ENCODE peak calls at places on chromosomes 1 and 21, in five cellular contexts. U, J, L, A and M are unnamed samples. For H3K4me1, the result is how much of the 10 kb centered on the place peaks cover.

GRCh38 chr1:227788279-227789041 is 27.0 kb upstream of the PRSS38 start:
- DNase-seq in A (no peak), J (peak), L (no peak), U (no peak), M (peak)

GRCh38 chr1:245153645-245154428 is 948 bp upstream of the KIF26B start:
- DNase-seq in A (no peak), U (no peak), L (peak), J (peak), M (no peak)

GRCh38 chr1:32405672-32406467 is 11.6 kb upstream of the BSDC1 start:
- DNase-seq in A (no peak), L (no peak), U (no peak), J (no peak), M (no peak)

GRCh38 chr1:228323401-228323800 is 83.2 kb downstream of the TRIM11 start:
- DNase-seq in A (no peak), L (no peak), J (no peak), U (no peak), M (no peak)

GRCh38 chr1:151402764-151403163 is 3.4 kb downstream of the PSMB4 start:
- DNase-seq in L (no peak), J (no peak), A (no peak), U (no peak), M (no peak)

GRCh38 chr1:29801561-29801973 is 565.2 kb downstream of the PTPRU start:
- DNase-seq in A (no peak), U (no peak), L (no peak), J (no peak), M (peak)

GRCh38 chr21:34201001-34201400 is 127.6 kb downstream of the MRPS6 start:
- DNase-seq in L (no peak), J (no peak), A (no peak), U (no peak), M (no peak)

GRCh38 chr1:181789395-181789794 is 272.1 kb downstream of the ZNF648 start:
- DNase-seq in A (no peak), J (no peak), U (no peak), L (no peak), M (no peak)

GRCh38 chr1:67332653-67333529 is 25.2 kb downstream of the IL12RB2 start:
- DNase-seq in A (no peak), U (no peak), J (no peak), L (no peak), M (no peak)

GRCh38 chr1:116881879-116882520 is 27.7 kb upstream of the PTGFRN start:
- DNase-seq in J (no peak), U (peak), L (no peak), A (peak), M (peak)

GRCh38 chr1:206685749-206686485 is 1.2 kb downstream of the MAPKAPK2 start:
- DNase-seq in U (peak), A (peak), L (peak), J (peak), M (peak)

GRCh38 chr1:10756842-10757241 is 39.6 kb downstream of the CASZ1 start:
- DNase-seq in J (no peak), L (no peak), U (no peak), A (no peak), M (no peak)

GRCh38 chr1:14897080-14897449 is 256.5 kb upstream of the TMEM51 start:
- DNase-seq in L (no peak), A (peak), J (no peak), U (no peak), M (no peak)

GRCh38 chr1:91499904-91500755 is 521 bp upstream of the CDC7 start:
- DNase-seq in A (no peak), J (no peak), L (no peak), U (no peak), M (no peak)

GRCh38 chr1:232009741-232010140 is 383.2 kb downstream of the DISC1 start:
- DNase-seq in L (no peak), J (no peak), A (no peak), U (no peak), M (no peak)

GRCh38 chr1:76268341-76268740 is 193.8 kb downstream of the ST6GALNAC3 start:
- DNase-seq in L (no peak), J (no peak), U (no peak), A (no peak), M (no peak)

GRCh38 chr1:52906135-52906603 is 15.4 kb downstream of the ECHDC2 start:
- DNase-seq in J (peak), L (no peak), A (no peak), U (no peak), M (no peak)

GRCh38 chr1:31381394-31382287 is 8.8 kb upstream of the FABP3 start:
- DNase-seq in A (no peak), J (peak), U (no peak), L (peak), M (no peak)

GRCh38 chr1:235953801-235954200 is 87.1 kb upstream of the LYST start:
- DNase-seq in A (peak), J (no peak), U (no peak), L (no peak), M (no peak)

GRCh38 chr1:1562556-1563195 is 12.0 kb downstream of the SSU72 start:
- DNase-seq in U (no peak), A (no peak), J (no peak), L (no peak), M (no peak)

GRCh38 chr1:171486048-171486519 is 754 bp downstream of the PRRC2C start:
- DNase-seq in L (no peak), J (no peak), A (peak), U (peak), M (peak)

GRCh38 chr1:186884266-186884665 is 55.5 kb downstream of the PLA2G4A start:
- DNase-seq in L (no peak), U (no peak), J (no peak), A (peak), M (no peak)

GRCh38 chr1:111203681-111204210 is 3.3 kb upstream of the DENND2D start:
- DNase-seq in U (peak), J (peak), A (no peak), L (peak), M (peak)

GRCh38 chr1:213938776-213939175 is 49.0 kb upstream of the PROX1 start:
- DNase-seq in U (no peak), A (no peak), J (no peak), L (no peak), M (no peak)

GRCh38 chr1:158146165-158146564 is 34.5 kb upstream of the CD1D start:
- DNase-seq in A (peak), J (no peak), U (no peak), L (no peak), M (no peak)

GRCh38 chr1:26705788-26706237 is 10.0 kb downstream of the ARID1A start:
- DNase-seq in A (peak), U (no peak), L (no peak), J (no peak), M (no peak)

GRCh38 chr1:2971609-2972008 is 49.7 kb upstream of the ACTRT2 start:
- DNase-seq in J (no peak), U (peak), A (no peak), L (no peak), M (no peak)

GRCh38 chr1:153775432-153776311 is 465 bp downstream of the SLC27A3 start:
- DNase-seq in A (peak), U (peak), J (peak), L (peak), M (peak)
- H3K4me1 ChIP-seq in A (under half), U (under half), J (under half), L (half or more), M (under half)

DNA sequence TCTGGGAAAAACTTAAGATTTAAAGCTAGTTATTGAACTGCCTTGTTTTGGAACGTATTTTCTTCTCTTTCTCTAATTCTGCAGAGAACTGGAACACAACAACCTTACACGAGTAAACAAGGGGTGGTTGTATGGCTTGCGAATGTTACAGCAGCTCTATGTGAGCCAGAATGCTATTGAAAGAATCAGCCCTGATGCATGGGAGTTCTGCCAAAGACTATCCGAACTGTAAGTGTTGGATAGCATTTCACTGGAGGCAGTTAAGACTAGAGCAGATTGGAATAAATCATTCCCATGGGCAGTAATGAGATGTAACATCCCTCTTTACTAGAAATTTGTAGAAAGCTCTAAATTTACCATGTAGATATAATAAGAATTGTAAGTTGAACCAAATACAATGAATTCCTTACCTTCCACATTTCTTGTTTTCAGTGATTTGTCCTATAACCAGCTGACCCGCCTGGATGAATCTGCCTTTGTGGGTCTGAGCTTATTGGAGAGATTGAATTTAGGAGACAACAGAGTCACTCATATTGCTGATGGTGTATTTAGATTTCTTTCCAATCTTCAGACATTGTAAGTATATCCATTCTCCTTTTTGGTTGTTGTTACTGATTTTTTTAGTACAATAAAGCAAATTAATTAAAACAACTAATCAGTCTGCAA is 22.9 kb downstream of the LRIG2 start:
- DNase-seq in J (no peak), A (no peak), L (no peak), U (no peak), M (no peak)
- H3K27ac ChIP-seq in J (no peak), A (no peak), L (no peak), U (no peak), M (peak)

DNA sequence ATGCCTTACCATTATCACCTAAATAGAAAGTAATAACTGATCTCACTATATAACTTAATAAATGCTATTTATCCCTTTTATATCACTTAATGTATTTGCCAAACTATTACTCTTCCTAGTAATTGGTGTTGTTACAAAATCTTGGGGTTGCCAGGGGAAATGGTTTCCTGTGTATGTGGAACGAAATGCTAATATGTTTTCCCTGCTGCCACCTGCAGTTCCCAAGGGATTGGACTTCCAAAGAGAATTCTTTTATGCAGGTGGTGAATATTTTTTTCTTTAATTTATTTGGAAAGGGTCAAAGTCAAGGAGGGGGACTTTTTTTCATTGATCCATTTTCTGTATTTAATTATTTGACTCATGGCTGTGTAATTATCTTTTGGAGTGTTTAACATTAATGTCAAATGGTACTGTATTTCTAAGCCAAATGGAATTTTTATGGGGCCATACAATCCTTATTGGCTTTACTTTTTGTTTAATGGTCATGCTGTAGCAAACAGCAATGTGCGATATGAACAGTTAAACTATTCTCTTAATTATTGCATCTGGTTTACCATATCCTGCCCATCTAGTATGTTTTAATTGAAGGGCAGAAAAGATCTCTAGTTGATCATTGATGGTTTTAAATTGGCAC is 486.4 kb downstream of the TTLL7 start:
- DNase-seq in L (no peak), U (no peak), A (no peak), J (no peak), M (no peak)
- H3K4me1 ChIP-seq in L (under half), U (under half), A (under half), J (under half), M (under half)

DNA sequence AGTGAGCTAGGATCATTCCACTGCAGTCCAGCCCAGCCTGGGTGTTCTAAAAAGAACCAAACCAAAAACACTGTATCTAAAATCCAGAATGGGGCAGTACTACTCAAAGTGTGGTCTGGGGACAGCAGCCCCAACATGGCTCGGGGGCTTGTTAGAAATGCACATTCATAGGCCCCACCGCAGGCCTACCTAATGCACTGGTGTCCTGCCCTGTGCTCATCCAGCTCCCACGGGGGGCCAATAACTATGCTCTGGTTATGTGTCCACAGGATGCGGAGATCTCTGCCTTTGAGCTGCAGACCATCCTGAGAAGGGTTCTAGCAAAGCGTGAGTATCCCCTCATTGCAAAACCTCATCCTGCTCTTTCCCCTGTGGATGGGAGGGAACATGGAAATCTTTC is 51.5 kb downstream of the CAPN2 start:
- DNase-seq in A (no peak), U (peak), J (no peak), L (no peak), M (no peak)
- H3K27ac ChIP-seq in A (no peak), U (no peak), J (no peak), L (no peak), M (no peak)

DNA sequence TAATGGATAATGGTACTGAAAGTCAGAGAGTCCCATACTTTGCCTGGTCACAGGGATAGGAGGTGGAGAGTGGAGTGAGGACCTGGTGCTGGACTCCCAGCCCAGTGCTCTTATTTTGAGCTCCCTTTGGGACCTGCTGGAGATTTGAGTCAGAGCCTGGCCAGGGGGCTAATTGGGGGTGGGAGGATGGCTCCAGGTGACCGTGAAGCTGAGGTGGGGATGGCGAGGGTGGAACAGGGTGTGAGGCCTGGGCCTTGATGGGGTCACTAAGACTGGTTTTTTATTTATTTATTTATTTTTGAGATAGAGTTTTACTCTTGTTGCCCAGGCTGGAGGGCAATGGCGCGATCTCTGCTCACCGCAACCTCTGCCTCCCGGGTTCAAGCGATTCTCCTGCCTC is 17.8 kb downstream of the AMPD2 start:
- DNase-seq in U (no peak), A (no peak), J (no peak), L (no peak), M (peak)
- H3K4me1 ChIP-seq in U (under half), A (under half), J (under half), L (under half), M (under half)

GRCh38 chr1:21937034-21937371 is at the start of gene HSPG2:
- DNase-seq in J (no peak), U (no peak), A (no peak), L (no peak), M (no peak)
- H3K27ac ChIP-seq in J (peak), U (peak), A (peak), L (peak), M (peak)

DNA sequence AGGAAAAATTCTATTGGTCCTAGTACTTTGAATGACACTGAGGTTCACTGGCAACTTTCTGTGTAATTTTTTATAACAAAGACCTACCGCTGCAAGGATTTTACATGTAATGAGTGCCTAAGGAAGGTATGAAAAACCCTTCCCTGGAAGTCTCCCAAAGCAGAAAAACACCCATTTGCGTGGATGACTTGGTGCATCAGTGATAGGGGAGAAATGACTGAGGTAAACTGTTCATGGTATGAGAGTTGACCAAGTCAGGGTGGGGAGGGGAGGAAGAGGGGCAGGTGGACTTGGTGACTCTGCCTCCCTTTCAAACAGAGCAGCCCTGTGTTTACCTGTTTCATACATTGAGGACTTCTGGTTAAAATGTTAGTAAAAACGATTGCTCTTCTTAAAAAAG is 78.8 kb upstream of the IPO9 start:
- DNase-seq in U (no peak), L (no peak), A (peak), J (no peak), M (no peak)
- H3K4me1 ChIP-seq in U (under half), L (half or more), A (under half), J (under half), M (half or more)

GRCh38 chr1:119966681-119967080 is 70.4 kb upstream of the ADAM30 start:
- DNase-seq in U (no peak), J (no peak), A (no peak), L (no peak), M (no peak)
- H3K27ac ChIP-seq in U (no peak), J (no peak), A (no peak), L (no peak), M (no peak)